ENCODE peak calls at places on chromosomes 16 and 17, in eight cellular contexts. R is stimulated activated naive B cell treated with anti-CD40 and anti-IgM and Interleukin-4, amounts not matched to agents 10 μg/mL and 1 μg/mL and 100 μg/mL, for 72 hours; H is EL; E is activated T-helper 1 cell treated with anti-CD3 and anti-CD28 coated beads, Interleukin-12 subunit alpha, Interleukin-12 subunit beta, Interleukin-2, Interleukin-4 antibody, amounts not matched to agents 30 ng/mL and 10 ng/mL and 1 ng/mL, durations not matched to agents 14 hours and 24 hours and 36 hours; O is kidney epithelial cell; M is neuronal stem cell; P is activated CD8-positive, alpha-beta memory T cell treated with anti-CD3 and anti-CD28 coated beads for 4 hours; Y is occipital lobe. B is an unnamed sample.

GRCh38 chr17:15341385-15341849 is at the start of gene TEKT3:
- DNase-seq in R (no peak), H (peak), E (no peak), O (peak), M (peak), P (no peak), Y (peak), B (no peak)

GRCh38 chr16:27676807-27677206 is 126.9 kb downstream of the KATNIP start:
- DNase-seq in R (no peak), H (peak), E (no peak), O (no peak), M (no peak), P (no peak), Y (no peak), B (no peak)

GRCh38 chr17:46832306-46832895 is 13.9 kb upstream of the WNT3 start:
- DNase-seq in R (no peak), H (no peak), E (no peak), O (no peak), M (peak), P (no peak), Y (no peak), B (no peak)

GRCh38 chr16:87562201-87562600 is 40.1 kb upstream of the JPH3 start:
- DNase-seq in R (no peak), H (no peak), E (no peak), O (no peak), M (no peak), P (no peak), Y (no peak), B (no peak)

GRCh38 chr16:85330694-85331188 is 218.5 kb upstream of the CIBAR2 start:
- DNase-seq in R (no peak), H (peak), E (no peak), O (peak), M (peak), P (no peak), Y (no peak), B (peak)

GRCh38 chr16:88619859-88620655 is 18.3 kb upstream of the IL17C start:
- DNase-seq in R (no peak), H (no peak), E (peak), O (no peak), M (no peak), P (peak), Y (no peak), B (no peak)

GRCh38 chr16:8866884-8867482 is 1.8 kb downstream of the CARHSP1 start:
- DNase-seq in R (no peak), H (no peak), E (no peak), O (no peak), M (no peak), P (no peak), Y (no peak), B (no peak)

GRCh38 chr16:10565167-10565566 is 15.2 kb downstream of the EMP2 start:
- DNase-seq in R (no peak), H (no peak), E (no peak), O (no peak), M (no peak), P (no peak), Y (no peak), B (no peak)

GRCh38 chr16:29804455-29805231 is 1.7 kb upstream of the MAZ start:
- DNase-seq in R (no peak), H (peak), E (no peak), O (no peak), M (no peak), P (no peak), Y (peak), B (peak)

GRCh38 chr16:48317614-48318013 is 67.6 kb downstream of the SIAH1 start:
- DNase-seq in R (no peak), H (peak), E (no peak), O (peak), M (no peak), P (no peak), Y (no peak), B (no peak)